ENCODE peak calls at places on chromosomes 12 and 14, in ten cellular contexts. N, M, T, B, V, A, G, D, C and E are unnamed samples.

GRCh38 chr12:885701-886100 is 63.8 kb downstream of the RAD52 start:
- DNase-seq in B (no peak), T (no peak), A (no peak), G (no peak), V (no peak), C (no peak), D (no peak), N (no peak), M (no peak), E (no peak)

GRCh38 chr12:101563197-101563596 is 31.6 kb upstream of the MYBPC1 start:
- DNase-seq in B (no peak), M (no peak), D (no peak), N (no peak), V (no peak), G (no peak), A (no peak), C (no peak), T (no peak), E (no peak)

GRCh38 chr14:64673748-64674147 is 30.5 kb upstream of the PLEKHG3 start:
- DNase-seq in G (peak; percentile 44), B (peak; percentile 96), N (no peak), T (no peak), V (no peak), D (no peak), A (no peak), C (peak; percentile 56), M (peak; percentile 83), E (no peak)

GRCh38 chr14:31568151-31568550 is 6.9 kb downstream of the NUBPL start:
- DNase-seq in V (no peak), T (no peak), A (no peak), N (no peak), B (no peak), M (no peak), C (peak; percentile 28), G (no peak), D (no peak), E (no peak)

GRCh38 chr12:62291888-62292760 is 31.9 kb downstream of the USP15 start:
- DNase-seq in V (no peak), C (no peak), B (peak; percentile 22), N (no peak), A (no peak), T (no peak), M (no peak), G (no peak), D (no peak), E (no peak)

GRCh38 chr12:48924617-48925217 is 575 bp downstream of the FKBP11 start:
- DNase-seq in G (peak; percentile 72), A (no peak), V (no peak), N (peak; percentile 66), T (no peak), C (peak; percentile 77), B (peak; percentile 71), M (peak; percentile 77), D (peak; percentile 63), E (peak; percentile 72)

GRCh38 chr14:102196436-102197230 is 56.9 kb downstream of the WDR20 start:
- DNase-seq in C (no peak), G (no peak), D (no peak), N (no peak), T (no peak), V (peak; percentile 90), B (no peak), A (no peak), M (no peak), E (no peak)

GRCh38 chr12:65229441-65229840 is 49.0 kb upstream of the MSRB3 start:
- DNase-seq in C (no peak), A (no peak), V (no peak), D (no peak), M (no peak), G (no peak), T (no peak), N (peak; percentile 25), B (peak; percentile 49), E (no peak)

GRCh38 chr14:71675902-71676291 is 256.3 kb upstream of the RGS6 start:
- DNase-seq in M (no peak), C (no peak), V (no peak), N (no peak), B (no peak), A (no peak), G (no peak), T (no peak), D (no peak), E (no peak)

GRCh38 chr14:78240567-78240966 is 70.4 kb downstream of the NRXN3 start:
- DNase-seq in C (no peak), A (no peak), N (no peak), G (no peak), M (no peak), T (no peak), V (no peak), B (no peak), D (peak; percentile 12), E (no peak)